ENCODE peak calls at places on chromosomes 4 and X, in five cellular contexts. One of them, this sample, is unnamed.

GRCh38 chr4:118026806-118027205 is 7.5 kb upstream of the NDST3 start:
- DNase-seq in sciatic nerve: no peak
- DNase-seq in amniotic epithelial cell: no peak
- DNase-seq in naive thymus-derived CD8-positive, alpha-beta T cell: no peak
- DNase-seq in NCI-H2029 treated with DMSO at 0.1 percent for 48 hours: no peak
- DNase-seq in this sample: no peak

GRCh38 chrX:148535639-148536038 is 35.2 kb downstream of the AFF2 start:
- DNase-seq in sciatic nerve: no peak
- DNase-seq in amniotic epithelial cell: no peak
- DNase-seq in naive thymus-derived CD8-positive, alpha-beta T cell: no peak
- DNase-seq in NCI-H2029 treated with DMSO at 0.1 percent for 48 hours: no peak
- DNase-seq in this sample: no peak

GRCh38 chrX:57241967-57242366 is 44.5 kb upstream of the FAAH2 start:
- DNase-seq in sciatic nerve: no peak
- DNase-seq in amniotic epithelial cell: no peak
- DNase-seq in naive thymus-derived CD8-positive, alpha-beta T cell: no peak
- DNase-seq in NCI-H2029 treated with DMSO at 0.1 percent for 48 hours: no peak
- DNase-seq in this sample: no peak

GRCh38 chr4:95998311-95998710 is 158.4 kb downstream of the PDHA2 start:
- DNase-seq in sciatic nerve: no peak
- DNase-seq in amniotic epithelial cell: peak; percentile 85
- DNase-seq in naive thymus-derived CD8-positive, alpha-beta T cell: no peak
- DNase-seq in NCI-H2029 treated with DMSO at 0.1 percent for 48 hours: no peak
- DNase-seq in this sample: no peak

GRCh38 chrX:48590203-48591103 is 6.8 kb upstream of the WDR13 start:
- DNase-seq in sciatic nerve: no peak
- DNase-seq in amniotic epithelial cell: peak; percentile 64
- DNase-seq in naive thymus-derived CD8-positive, alpha-beta T cell: no peak
- DNase-seq in NCI-H2029 treated with DMSO at 0.1 percent for 48 hours: no peak
- DNase-seq in this sample: no peak

GRCh38 chr4:139550724-139551429 is 5.1 kb downstream of the SETD7 start:
- DNase-seq in sciatic nerve: no peak
- DNase-seq in amniotic epithelial cell: peak; percentile 82
- DNase-seq in naive thymus-derived CD8-positive, alpha-beta T cell: no peak
- DNase-seq in NCI-H2029 treated with DMSO at 0.1 percent for 48 hours: no peak
- DNase-seq in this sample: no peak

GRCh38 chr4:108762559-108763225 is at the start of gene ETNPPL:
- DNase-seq in sciatic nerve: no peak
- DNase-seq in amniotic epithelial cell: no peak
- DNase-seq in naive thymus-derived CD8-positive, alpha-beta T cell: peak; percentile 47
- DNase-seq in NCI-H2029 treated with DMSO at 0.1 percent for 48 hours: no peak
- DNase-seq in this sample: no peak

GRCh38 chrX:132956421-132957210 is 1.8 kb downstream of the HS6ST2 start:
- DNase-seq in sciatic nerve: no peak
- DNase-seq in amniotic epithelial cell: no peak
- DNase-seq in naive thymus-derived CD8-positive, alpha-beta T cell: no peak
- DNase-seq in NCI-H2029 treated with DMSO at 0.1 percent for 48 hours: no peak
- DNase-seq in this sample: no peak

GRCh38 chr4:54099959-54100606 is at the start of gene GSX2:
- DNase-seq in sciatic nerve: peak; percentile 65
- DNase-seq in amniotic epithelial cell: no peak
- DNase-seq in naive thymus-derived CD8-positive, alpha-beta T cell: no peak
- DNase-seq in NCI-H2029 treated with DMSO at 0.1 percent for 48 hours: no peak
- DNase-seq in this sample: no peak

GRCh38 chrX:153226344-153227190 is 47.5 kb downstream of the MAGEA1 start:
- DNase-seq in sciatic nerve: peak; percentile 71
- DNase-seq in amniotic epithelial cell: peak; percentile 82
- DNase-seq in naive thymus-derived CD8-positive, alpha-beta T cell: no peak
- DNase-seq in NCI-H2029 treated with DMSO at 0.1 percent for 48 hours: no peak
- DNase-seq in this sample: no peak